ENCODE peak calls at places on chromosomes 4 and X, in seven cellular contexts. C is A549, M is breast epithelium, O is heart left ventricle, W is ovary, F is endothelial cell of umbilical vein, T is stomach. Y is an unnamed sample. For H3K4me1, the result is how much of the 10 kb centered on the place peaks cover.

GRCh38 chr4:153348006-153348405 is 3.5 kb downstream of the MND1 start:
- DNase-seq in W (no peak), O (no peak), M (no peak), C (no peak), T (no peak), F (no peak), Y (no peak)

GRCh38 chrX:45771114-45771513 is 570.4 kb upstream of the DIPK2B start:
- DNase-seq in W (peak), C (peak), T (peak), O (no peak), M (no peak), F (peak), Y (no peak)

GRCh38 chr4:152807294-152807829 is 27.6 kb downstream of the ARFIP1 start:
- DNase-seq in W (no peak), O (no peak), F (no peak), T (no peak), C (no peak), M (no peak), Y (no peak)

GRCh38 chr4:151099976-151100417 is 569 bp downstream of the RPS3A start:
- DNase-seq in C (no peak), M (no peak), W (no peak), O (no peak), F (no peak), T (no peak), Y (no peak)

GRCh38 chr4:136219592-136220125 is 1312.6 kb downstream of the PCDH18 start:
- DNase-seq in O (no peak), W (no peak), M (no peak), F (no peak), C (no peak), T (no peak), Y (no peak)

GRCh38 chr4:147160908-147161513 is 215.3 kb upstream of the TTC29 start:
- DNase-seq in F (peak), W (no peak), C (peak), O (no peak), M (no peak), T (no peak), Y (peak)

GRCh38 chrX:139720136-139720535 is 12.2 kb upstream of the MCF2 start:
- DNase-seq in O (no peak), W (no peak), T (no peak), M (no peak), C (peak), F (peak), Y (no peak)

GRCh38 chrX:10021461-10022272 is 54.5 kb downstream of the CLDN34 start:
- DNase-seq in C (peak), W (no peak), M (no peak), F (peak), O (no peak), T (no peak), Y (no peak)

GRCh38 chrX:97123001-97123400 is 239.3 kb downstream of the RPA4 start:
- DNase-seq in O (no peak), W (no peak), M (no peak), F (no peak), T (no peak), C (no peak), Y (no peak)

GRCh38 chr4:163484906-163485305 is 9.6 kb upstream of the TMA16 start:
- DNase-seq in C (peak), O (no peak), T (peak), W (no peak), F (peak), M (no peak), Y (no peak)

GRCh38 chrX:67543818-67544217 is at the start of gene AR:
- DNase-seq in T (peak), C (peak), M (peak), O (peak), W (peak), F (peak), Y (peak)

GRCh38 chrX:134654398-134655012 is 3.8 kb downstream of the PLAC1 start:
- DNase-seq in M (no peak), F (no peak), C (no peak), W (no peak), O (no peak), T (no peak), Y (no peak)

GRCh38 chr4:109015413-109015810 is 252.6 kb upstream of the ETNPPL start:
- DNase-seq in O (no peak), C (no peak), M (no peak), F (no peak), W (no peak), T (no peak), Y (no peak)

GRCh38 chr4:27081675-27082579 is 221.3 kb downstream of the STIM2 start:
- DNase-seq in M (no peak), T (no peak), C (no peak), F (no peak), O (no peak), W (no peak), Y (no peak)

GRCh38 chr4:13162886-13163285 is 321.3 kb downstream of the RAB28 start:
- DNase-seq in M (no peak), T (no peak), W (no peak), C (no peak), F (no peak), O (no peak), Y (no peak)

GRCh38 chrX:49071877-49072711 is 1.7 kb downstream of the PRAF2 start:
- DNase-seq in M (peak), O (peak), T (peak), W (peak), C (no peak), F (peak), Y (peak)

GRCh38 chrX:3066555-3066954 is 25.3 kb downstream of the ARSF start:
- DNase-seq in O (no peak), M (no peak), C (no peak), F (no peak), T (no peak), W (no peak), Y (no peak)

GRCh38 chr4:142418697-142419096 is 427.4 kb downstream of the INPP4B start:
- DNase-seq in T (no peak), O (no peak), F (no peak), W (no peak), M (no peak), C (no peak), Y (no peak)

GRCh38 chr4:164536829-164537228 is 217.1 kb upstream of the SMIM31 start:
- DNase-seq in W (no peak), F (no peak), O (no peak), M (peak), T (no peak), C (peak), Y (no peak)

GRCh38 chr4:185915817-185916216 is 103.8 kb upstream of the SORBS2 start:
- DNase-seq in W (no peak), T (no peak), C (no peak), O (no peak), M (no peak), F (peak), Y (no peak)

GRCh38 chr4:25158817-25159216 is 1.4 kb downstream of the SEPSECS start:
- DNase-seq in C (no peak), F (no peak), O (no peak), M (no peak), W (no peak), T (no peak), Y (no peak)

DNA sequence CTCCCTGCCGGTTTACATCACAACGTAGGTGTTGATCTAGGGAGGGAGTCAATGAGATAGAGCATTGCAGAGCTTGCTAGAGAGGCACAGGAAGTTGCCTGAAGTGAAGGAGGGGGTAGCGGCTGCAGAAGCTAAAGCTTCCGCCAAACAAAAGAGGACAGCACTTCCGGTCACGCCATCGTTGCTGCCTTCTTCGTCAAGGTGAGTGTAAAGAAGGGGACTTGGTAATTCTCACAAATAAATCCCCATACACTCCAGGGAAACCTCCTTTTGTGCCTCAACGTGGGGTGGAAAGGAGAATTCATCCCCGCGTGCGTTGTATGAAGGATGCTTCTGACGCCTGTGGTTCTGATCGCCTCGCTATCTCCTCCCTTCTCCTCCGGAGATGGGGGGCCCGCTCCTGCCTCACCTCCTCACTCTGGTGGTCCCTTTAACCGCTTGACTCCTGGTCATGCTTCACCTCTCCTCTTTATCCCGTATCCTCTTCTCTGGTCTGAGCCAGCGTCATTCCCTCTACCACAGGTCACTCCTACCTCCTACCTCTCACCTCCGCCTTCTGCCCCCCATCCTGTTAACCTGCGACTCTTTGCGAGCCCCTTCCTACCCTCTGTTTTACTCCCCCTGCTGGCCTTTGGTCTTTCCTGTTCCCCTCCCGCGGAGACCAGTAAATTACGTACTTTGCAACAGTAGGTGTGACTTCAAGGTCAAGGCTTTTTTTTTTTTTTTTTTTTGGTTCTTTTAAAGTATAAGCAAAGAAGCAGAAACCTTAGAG is 59.9 kb downstream of the GSPT2 start:
- DNase-seq in T (peak), O (peak), M (no peak), C (peak), F (peak), W (peak), Y (no peak)
- TF ChIP-seq POLR2A in T (no peak), O (no peak), M (no peak), C (no peak), F (no peak), W (no peak), Y (no peak)

GRCh38 chr4:168882650-168883233 is 127.3 kb downstream of the CBR4 start:
- DNase-seq in C (peak), O (no peak), T (no peak), M (no peak), W (no peak), F (no peak), Y (no peak)
- H3K4me1 ChIP-seq in C (half or more), O (under half), T (half or more), M (under half), W (under half), F (under half), Y (under half)

GRCh38 chrX:102892103-102892502 is 45.0 kb upstream of the RAB40AL start:
- DNase-seq in O (no peak), F (peak), T (no peak), M (no peak), W (no peak), C (no peak), Y (no peak)
- TF ChIP-seq POLR2A in O (no peak), F (no peak), T (no peak), M (no peak), W (no peak), C (no peak), Y (no peak)

GRCh38 chr4:3364199-3364598 is 71.4 kb downstream of the RGS12 start:
- DNase-seq in T (no peak), C (no peak), F (no peak), M (peak), W (no peak), O (no peak), Y (no peak)

GRCh38 chr4:3363411-3364141 is 70.8 kb downstream of the RGS12 start:
- DNase-seq in F (no peak), O (no peak), M (peak), T (no peak), C (no peak), W (no peak), Y (no peak)

GRCh38 chr4:3365326-3365725 is 72.5 kb downstream of the RGS12 start:
- DNase-seq in M (no peak), F (no peak), C (no peak), T (no peak), O (no peak), W (no peak), Y (no peak)

GRCh38 chr4:3365871-3366842 is 73.3 kb downstream of the RGS12 start:
- DNase-seq in C (no peak), M (no peak), T (no peak), W (no peak), O (no peak), F (no peak), Y (no peak)

DNA sequence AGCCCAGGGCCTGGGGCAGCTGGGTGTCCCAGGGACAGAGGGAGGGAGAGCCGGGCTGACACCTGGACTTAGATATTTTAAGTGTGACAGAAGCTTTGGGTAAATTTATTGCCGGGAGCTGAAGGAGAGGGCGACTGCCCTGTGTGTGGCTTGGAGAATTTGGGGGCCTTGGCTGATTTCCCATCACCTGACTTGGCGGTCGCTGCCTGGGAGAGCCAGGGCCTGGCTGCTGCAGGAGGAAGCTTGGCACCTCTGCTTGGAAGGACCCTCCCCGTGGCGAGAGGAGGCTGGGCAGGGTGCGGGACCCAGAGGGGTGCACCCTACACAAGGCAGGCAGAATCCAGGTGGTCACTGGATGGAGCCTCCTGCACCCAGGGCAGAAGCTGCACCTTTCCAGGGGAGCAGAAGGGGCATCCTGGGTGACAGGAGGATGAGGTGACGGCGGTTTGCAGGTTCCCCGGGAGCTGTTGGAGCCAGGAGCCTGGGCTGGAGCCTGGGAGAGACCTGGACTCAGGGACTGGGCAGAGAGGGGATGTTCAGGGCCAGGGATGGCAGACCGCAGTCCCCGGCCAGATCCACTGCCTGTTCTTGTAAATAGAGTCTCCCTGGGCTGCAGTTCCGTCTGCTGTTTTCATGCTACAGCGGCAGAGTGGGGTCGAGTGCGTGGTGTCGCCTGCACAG is 72.0 kb downstream of the RGS12 start:
- DNase-seq in M (no peak), O (no peak), C (no peak), W (no peak), F (no peak), T (no peak), Y (no peak)
- H3K4me1 ChIP-seq in M (under half), O (under half), C (under half), W (under half), F (under half), T (under half), Y (under half)

DNA sequence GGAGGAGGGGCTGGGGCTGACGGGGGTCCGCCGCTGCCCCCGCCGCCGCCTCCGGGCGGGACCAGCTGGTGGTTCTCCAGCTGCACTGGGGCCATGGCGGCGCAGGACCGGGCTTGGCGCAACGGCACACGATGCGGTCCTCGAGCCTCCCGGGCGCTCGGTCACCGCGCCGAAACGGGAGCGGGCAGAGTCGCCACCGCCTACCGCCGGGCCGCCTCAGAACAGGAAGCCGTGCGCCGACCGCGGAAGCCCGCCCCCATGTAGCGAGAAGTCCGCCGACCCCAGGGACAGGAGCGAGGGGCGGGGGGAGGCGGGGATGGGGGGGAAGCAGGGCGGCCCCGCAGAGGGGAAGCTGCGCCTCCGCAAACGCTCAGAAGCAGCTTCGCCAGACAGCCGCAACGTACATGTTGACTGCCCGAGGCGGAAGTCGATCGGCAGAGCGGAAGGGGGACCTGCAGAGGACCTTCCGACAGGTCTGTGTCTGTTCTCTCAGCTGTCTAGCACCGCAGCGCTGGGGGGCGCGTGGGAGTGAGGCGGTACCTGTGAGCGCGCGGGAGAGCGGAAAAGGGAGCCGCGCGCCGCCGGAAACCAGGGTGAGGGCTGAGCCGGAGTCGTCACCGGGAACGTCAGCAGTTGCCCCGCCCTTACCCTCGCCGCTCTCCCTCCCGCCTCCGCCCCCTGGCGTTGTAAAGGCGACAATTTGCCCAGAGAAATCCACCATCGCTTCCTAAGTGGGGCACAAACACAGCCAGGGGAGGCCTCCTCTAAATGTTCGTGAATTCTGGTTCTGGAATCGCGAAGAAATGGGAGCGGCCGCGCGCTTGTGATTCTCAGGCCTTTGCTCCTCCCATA is at the start of gene MED14:
- DNase-seq in W (peak), O (peak), T (peak), M (peak), F (peak), C (peak), Y (peak)
- TF ChIP-seq POLR2A in W (peak), O (no peak), T (no peak), M (no peak), F (peak), C (peak), Y (peak)

GRCh38 chrX:43504394-43504793 is 151.7 kb upstream of the MAOA start:
- DNase-seq in W (no peak), C (no peak), M (no peak), F (no peak), T (no peak), O (no peak), Y (no peak)
- H3K4me1 ChIP-seq in W (under half), C (under half), M (under half), F (under half), T (under half), O (under half), Y (under half)

Y was measured in tibial nerve.